ENCODE peak calls at places on chromosomes 16 and 17, in nine cellular contexts. R is cardiac muscle cell, Y is tibial artery, U is esophagus muscularis mucosa, Z is tibial nerve, D is foreskin fibroblast, W is PC-3, I is fibroblast of pulmonary artery, V is HFF-Myc. E is an unnamed sample.

GRCh38 chr16:53945996-53946395 is 242.0 kb downstream of the FTO start:
- DNase-seq in R (peak), Y (no peak), U (no peak), Z (no peak), D (peak), W (peak), I (peak), V (peak), E (peak)

GRCh38 chr17:56521439-56522141 is 71.9 kb upstream of the NOG start:
- DNase-seq in R (peak), Y (no peak), U (no peak), Z (no peak), D (no peak), W (no peak), I (no peak), V (no peak), E (no peak)

GRCh38 chr16:74140557-74140956 is 156.1 kb upstream of the PSMD7 start:
- DNase-seq in R (no peak), Y (no peak), U (no peak), Z (no peak), D (no peak), W (no peak), I (no peak), V (no peak), E (no peak)

GRCh38 chr16:57998484-57998883 is 2.0 kb downstream of the ZNF319 start:
- DNase-seq in R (no peak), Y (no peak), U (no peak), Z (no peak), D (no peak), W (peak), I (peak), V (no peak), E (no peak)

GRCh38 chr17:36705651-36706436 is 104.5 kb downstream of the MRM1 start:
- DNase-seq in R (peak), Y (no peak), U (no peak), Z (no peak), D (no peak), W (peak), I (peak), V (peak), E (no peak)

GRCh38 chr16:17607624-17608023 is 136.9 kb upstream of the XYLT1 start:
- DNase-seq in R (no peak), Y (no peak), U (no peak), Z (no peak), D (no peak), W (no peak), I (no peak), V (no peak), E (peak)

GRCh38 chr16:11359370-11359769 is 14.1 kb downstream of the RMI2 start:
- DNase-seq in R (no peak), Y (no peak), U (no peak), Z (no peak), D (peak), W (peak), I (no peak), V (no peak), E (peak)

GRCh38 chr17:83084214-83084613 is 4.8 kb downstream of the METRNL start:
- DNase-seq in R (no peak), Y (no peak), U (no peak), Z (no peak), D (no peak), W (no peak), I (no peak), V (no peak), E (no peak)

GRCh38 chr16:12059216-12059769 is 82.8 kb downstream of the SNX29 start:
- DNase-seq in R (peak), Y (no peak), U (no peak), Z (no peak), D (no peak), W (no peak), I (no peak), V (no peak), E (no peak)

GRCh38 chr17:62652251-62653001 is 25.0 kb downstream of the MRC2 start:
- DNase-seq in R (peak), Y (peak), U (no peak), Z (no peak), D (peak), W (peak), I (peak), V (no peak), E (peak)

GRCh38 chr16:5446623-5447240 is 349.1 kb upstream of the EEF2KMT start:
- DNase-seq in R (no peak), Y (no peak), U (no peak), Z (no peak), D (no peak), W (no peak), I (no peak), V (no peak), E (no peak)

GRCh38 chr17:50533720-50534148 is 1.2 kb downstream of the EPN3 start:
- DNase-seq in R (peak), Y (no peak), U (no peak), Z (peak), D (no peak), W (peak), I (peak), V (no peak), E (no peak)

GRCh38 chr17:65557349-65558310 is 3.8 kb downstream of the AXIN2 start:
- DNase-seq in R (no peak), Y (no peak), U (no peak), Z (no peak), D (peak), W (no peak), I (peak), V (peak), E (no peak)

GRCh38 chr16:86718118-86718517 is 139.8 kb downstream of the FOXL1 start:
- DNase-seq in R (no peak), Y (no peak), U (no peak), Z (no peak), D (no peak), W (peak), I (no peak), V (no peak), E (no peak)

GRCh38 chr17:45660474-45660873 is 123.6 kb upstream of the CRHR1 start:
- DNase-seq in R (peak), Y (peak), U (no peak), Z (no peak), D (no peak), W (no peak), I (peak), V (no peak), E (no peak)

GRCh38 chr16:20218093-20218492 is 109.2 kb downstream of the GP2 start:
- DNase-seq in R (no peak), Y (no peak), U (no peak), Z (no peak), D (no peak), W (no peak), I (no peak), V (no peak), E (no peak)

GRCh38 chr17:27498615-27499316 is 42.5 kb downstream of the KSR1 start:
- DNase-seq in R (no peak), Y (no peak), U (no peak), Z (no peak), D (no peak), W (no peak), I (no peak), V (no peak), E (no peak)

GRCh38 chr16:84357191-84357651 is 11.1 kb upstream of the ATP2C2 start:
- DNase-seq in R (no peak), Y (no peak), U (no peak), Z (no peak), D (no peak), W (peak), I (no peak), V (no peak), E (no peak)

GRCh38 chr17:31511176-31511540 is 119.7 kb downstream of the RAB11FIP4 start:
- DNase-seq in R (no peak), Y (no peak), U (no peak), Z (no peak), D (no peak), W (no peak), I (no peak), V (no peak), E (no peak)

GRCh38 chr16:56662357-56663354 is 4.9 kb downstream of the MT1F start:
- DNase-seq in R (no peak), Y (no peak), U (no peak), Z (no peak), D (no peak), W (no peak), I (no peak), V (no peak), E (no peak)

GRCh38 chr17:41717408-41718286 is 5.5 kb downstream of the GAST start:
- DNase-seq in R (no peak), Y (no peak), U (no peak), Z (no peak), D (no peak), W (peak), I (peak), V (no peak), E (peak)

GRCh38 chr17:73657473-73658116 is 13.3 kb upstream of the SDK2 start:
- DNase-seq in R (peak), Y (no peak), U (peak), Z (no peak), D (no peak), W (peak), I (peak), V (no peak), E (no peak)

GRCh38 chr17:69058165-69058564 is 2.6 kb downstream of the ABCA9 start:
- DNase-seq in R (no peak), Y (no peak), U (no peak), Z (no peak), D (no peak), W (no peak), I (peak), V (no peak), E (no peak)

GRCh38 chr16:51268237-51268636 is 117.2 kb upstream of the SALL1 start:
- DNase-seq in R (no peak), Y (no peak), U (no peak), Z (no peak), D (no peak), W (no peak), I (no peak), V (no peak), E (no peak)

GRCh38 chr16:88770459-88771293 is 14.3 kb downstream of the PIEZO1 start:
- DNase-seq in R (peak), Y (no peak), U (no peak), Z (no peak), D (no peak), W (peak), I (peak), V (no peak), E (no peak)

GRCh38 chr16:30561212-30561816 is 3.1 kb upstream of the ZNF764 start:
- DNase-seq in R (no peak), Y (no peak), U (no peak), Z (no peak), D (no peak), W (no peak), I (no peak), V (no peak), E (no peak)

GRCh38 chr17:59329558-59330313 is 1.7 kb upstream of the YPEL2 start:
- DNase-seq in R (peak), Y (peak), U (no peak), Z (no peak), D (peak), W (peak), I (peak), V (peak), E (peak)

GRCh38 chr16:12087901-12088364 is 111.4 kb downstream of the SNX29 start:
- DNase-seq in R (no peak), Y (no peak), U (no peak), Z (no peak), D (no peak), W (no peak), I (no peak), V (no peak), E (peak)

GRCh38 chr16:72957303-72958277 is 90.3 kb downstream of the ZFHX3 start:
- DNase-seq in R (no peak), Y (no peak), U (no peak), Z (no peak), D (no peak), W (no peak), I (no peak), V (no peak), E (no peak)

GRCh38 chr16:87146676-87147075 is 170.5 kb downstream of the C16orf95 start:
- DNase-seq in R (peak), Y (no peak), U (no peak), Z (no peak), D (no peak), W (no peak), I (no peak), V (no peak), E (no peak)

GRCh38 chr17:72467841-72468653 is 347.2 kb downstream of the SOX9 start:
- DNase-seq in R (no peak), Y (peak), U (no peak), Z (peak), D (peak), W (no peak), I (peak), V (peak), E (no peak)

GRCh38 chr16:616771-617586 is 13.8 kb upstream of the WFIKKN1 start:
- DNase-seq in R (no peak), Y (no peak), U (no peak), Z (no peak), D (no peak), W (no peak), I (no peak), V (no peak), E (peak)

GRCh38 chr17:10435096-10435495 is 13.3 kb upstream of the MYH8 start:
- DNase-seq in R (no peak), Y (no peak), U (no peak), Z (no peak), D (no peak), W (no peak), I (no peak), V (no peak), E (no peak)

GRCh38 chr16:66639091-66639885 is 34.8 kb downstream of the CMTM3 start:
- DNase-seq in R (no peak), Y (no peak), U (no peak), Z (no peak), D (no peak), W (no peak), I (peak), V (no peak), E (no peak)

GRCh38 chr17:30241051-30241450 is 5.6 kb upstream of the SLC6A4 start:
- DNase-seq in R (no peak), Y (no peak), U (no peak), Z (no peak), D (no peak), W (no peak), I (no peak), V (no peak), E (no peak)

GRCh38 chr17:79777844-79778503 is at the start of gene CBX2:
- DNase-seq in R (peak), Y (peak), U (no peak), Z (peak), D (peak), W (peak), I (peak), V (no peak), E (no peak)

GRCh38 chr16:13099822-13100221 is 198.4 kb downstream of the SHISA9 start:
- DNase-seq in R (no peak), Y (no peak), U (no peak), Z (no peak), D (no peak), W (no peak), I (no peak), V (no peak), E (no peak)

GRCh38 chr16:65002265-65002664 is 119.6 kb downstream of the CDH11 start:
- DNase-seq in R (no peak), Y (no peak), U (no peak), Z (no peak), D (peak), W (no peak), I (peak), V (no peak), E (no peak)

GRCh38 chr17:17469358-17469757 is 7.4 kb upstream of the MED9 start:
- DNase-seq in R (no peak), Y (no peak), U (no peak), Z (no peak), D (no peak), W (no peak), I (no peak), V (no peak), E (no peak)

GRCh38 chr17:1647802-1648581 is 1.7 kb downstream of the RILP start:
- DNase-seq in R (peak), Y (no peak), U (no peak), Z (no peak), D (no peak), W (peak), I (peak), V (no peak), E (no peak)

GRCh38 chr17:1649844-1650409 is at the start of gene RILP:
- DNase-seq in R (peak), Y (peak), U (peak), Z (peak), D (no peak), W (peak), I (peak), V (no peak), E (peak)

GRCh38 chr17:1650731-1651558 is 1.3 kb upstream of the RILP start:
- DNase-seq in R (no peak), Y (no peak), U (no peak), Z (no peak), D (no peak), W (no peak), I (no peak), V (no peak), E (no peak)

GRCh38 chr17:1648582-1649115 is 1.0 kb downstream of the RILP start:
- DNase-seq in R (peak), Y (peak), U (peak), Z (peak), D (peak), W (peak), I (peak), V (peak), E (peak)

DNA sequence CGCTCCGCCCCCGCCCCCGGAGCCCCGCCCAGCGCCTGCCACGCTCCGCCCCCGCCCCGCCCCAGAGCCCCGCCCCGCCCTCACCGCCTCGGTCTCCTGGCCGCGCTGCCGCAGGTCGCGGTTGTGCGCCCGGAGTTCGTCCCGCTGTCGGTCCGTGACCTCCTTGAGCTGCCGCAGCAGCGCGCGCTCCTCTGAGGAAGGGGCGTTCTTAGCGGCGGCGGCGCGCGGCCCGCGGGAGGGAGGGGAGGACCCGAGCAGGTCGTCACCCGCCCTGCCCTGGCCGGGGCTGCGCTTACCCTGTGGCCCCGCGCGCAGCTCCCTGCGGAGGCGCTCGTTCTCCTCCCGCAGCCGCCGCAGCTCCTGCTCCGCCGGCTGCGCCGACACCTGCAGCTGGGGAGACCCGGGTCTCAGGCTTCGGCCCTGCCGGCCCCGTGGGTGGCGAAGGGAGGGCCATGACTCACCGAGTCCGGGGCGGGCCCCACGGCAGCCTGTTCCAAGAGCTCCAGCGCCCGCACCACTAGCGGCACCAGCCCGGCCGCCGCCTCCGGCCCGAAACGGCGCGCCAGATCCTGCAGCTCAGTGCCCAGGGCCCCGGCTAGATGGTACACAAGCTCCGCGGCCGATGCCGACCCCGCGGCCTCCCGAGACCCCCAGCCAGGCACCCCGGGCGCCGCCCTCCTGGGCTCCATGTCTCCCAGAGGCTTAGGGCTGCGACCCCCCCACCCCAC is 386 bp downstream of the RILP start:
- DNase-seq in R (peak), Y (peak), U (peak), Z (peak), D (peak), W (peak), I (peak), V (no peak), E (no peak)
- TF ChIP-seq CTCF in R (no peak), Y (peak), U (no peak), Z (no peak), D (no peak), W (no peak), I (no peak), V (no peak), E (peak)

GRCh38 chr16:47779201-47780016 is 318.3 kb downstream of the PHKB start:
- DNase-seq in R (no peak), Y (no peak), U (no peak), Z (no peak), D (no peak), W (no peak), I (peak), V (no peak), E (no peak)
- H3K4me3 ChIP-seq in R (no peak), Y (peak), U (peak), Z (peak), D (peak), W (peak), I (peak), V (no peak), E (no peak)

DNA sequence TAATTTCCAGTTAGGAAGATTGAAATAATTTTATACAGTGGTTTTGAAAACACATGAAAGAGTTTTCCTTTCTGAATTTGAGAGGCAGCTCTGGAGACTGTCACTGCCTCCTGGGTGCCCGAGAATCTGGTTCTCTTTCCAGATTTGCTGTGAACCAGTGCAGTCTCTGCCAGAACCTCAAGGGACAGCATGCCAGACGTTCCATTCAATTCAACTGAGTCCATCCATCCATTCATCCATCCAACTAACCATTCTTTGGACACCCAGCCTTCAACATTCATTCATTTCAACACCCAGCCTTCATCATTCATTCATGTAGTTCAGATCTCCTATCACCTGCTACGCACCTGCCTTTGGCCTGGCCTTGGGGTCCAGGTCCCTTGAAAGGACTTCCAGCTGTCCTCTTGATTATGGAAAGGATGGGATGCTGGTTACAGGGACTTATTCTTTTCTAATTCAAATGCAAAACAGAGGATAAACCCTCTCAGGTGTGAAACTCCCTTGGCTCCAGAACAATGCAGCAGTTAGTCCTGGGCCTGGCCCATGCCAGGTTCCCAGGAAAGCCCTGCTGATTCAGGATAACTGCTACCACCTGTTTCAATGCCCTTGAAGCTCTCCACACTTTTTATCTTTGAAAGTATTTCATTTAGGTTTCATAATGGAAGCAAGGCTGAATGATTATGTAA is 68.7 kb downstream of the WSCD1 start:
- DNase-seq in R (no peak), Y (no peak), U (no peak), Z (no peak), D (no peak), W (no peak), I (no peak), V (no peak), E (no peak)
- TF ChIP-seq CTCF in R (no peak), Y (no peak), U (no peak), Z (no peak), D (no peak), W (no peak), I (no peak), V (no peak), E (no peak)

GRCh38 chr17:7219434-7219811 is 213 bp downstream of the DLG4 start:
- DNase-seq in R (no peak), Y (no peak), U (no peak), Z (no peak), D (no peak), W (no peak), I (no peak), V (no peak), E (no peak)
- H3K4me3 ChIP-seq in R (peak), Y (peak), U (peak), Z (peak), D (peak), W (peak), I (peak), V (peak), E (peak)

DNA sequence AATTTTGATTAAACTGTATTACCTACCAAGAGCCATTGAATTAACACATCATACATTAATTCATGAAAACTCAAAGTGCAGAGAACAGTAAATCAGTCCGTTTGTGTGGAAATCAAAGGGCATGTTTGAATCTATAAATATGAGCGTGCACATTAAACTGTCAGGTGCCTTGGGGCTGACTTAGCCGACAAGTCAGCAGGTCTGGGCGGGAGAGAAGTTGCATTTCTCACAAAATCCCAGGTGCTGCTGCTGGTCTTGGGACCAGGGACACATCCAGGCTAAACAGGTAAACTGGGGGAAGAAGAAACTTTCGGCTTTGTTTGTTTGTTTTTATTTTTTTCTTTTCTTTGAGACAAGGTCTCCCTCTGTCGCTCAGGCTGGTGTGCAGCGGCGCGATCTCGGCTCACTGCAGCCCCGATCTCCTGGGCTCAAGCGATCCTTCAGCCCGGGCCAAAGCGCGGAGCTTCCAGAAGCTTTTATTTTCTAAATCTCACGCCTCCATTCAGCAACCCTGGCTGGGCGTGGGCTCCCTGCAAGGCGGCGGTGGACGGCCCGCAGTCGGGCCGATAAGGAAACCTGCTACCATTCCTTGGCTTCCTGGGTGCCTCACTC is 213.9 kb downstream of the MRTFB start:
- DNase-seq in R (peak), Y (no peak), U (no peak), Z (no peak), D (peak), W (peak), I (peak), V (no peak), E (peak)
- TF ChIP-seq CTCF in R (peak), Y (no peak), U (no peak), Z (no peak), D (peak), W (peak), I (peak), V (peak), E (peak)

GRCh38 chr17:39701784-39702422 is 2.0 kb downstream of the ERBB2 start:
- DNase-seq in R (no peak), Y (no peak), U (no peak), Z (no peak), D (no peak), W (peak), I (no peak), V (no peak), E (no peak)
- H3K4me3 ChIP-seq in R (peak), Y (peak), U (peak), Z (peak), D (peak), W (peak), I (no peak), V (no peak), E (peak)

E was measured in LNCaP clone FGC.